ENCODE peak calls at places on chromosomes 2 and 18, in ten cellular contexts. Z is astrocyte, W is H9, N is colonic mucosa, K is MM.1S, V is PC-3, Q is GM23248, B is fibroblast of lung, J is GM12878, T is mesendoderm. I is an unnamed sample.

GRCh38 chr2:157825885-157826284 is 50.2 kb downstream of the ACVR1 start:
- DNase-seq in Z (no peak), W (no peak), N (no peak), K (no peak), V (peak; percentile 78), Q (peak; percentile 91), B (peak; percentile 64), J (no peak), T (no peak), I (peak; percentile 98)

GRCh38 chr2:237137626-237138323 is 52.1 kb downstream of the COPS8 start:
- DNase-seq in Z (no peak), W (peak; percentile 10), N (no peak), K (no peak), V (no peak), Q (no peak), B (no peak), J (no peak), T (no peak), I (no peak)

GRCh38 chr2:216467845-216468244 is 30.8 kb upstream of the RPL37A start:
- DNase-seq in Z (no peak), W (no peak), N (no peak), K (no peak), V (no peak), Q (no peak), B (no peak), J (no peak), T (no peak), I (no peak)

GRCh38 chr18:336753-337152 is 68.9 kb upstream of the THOC1 start:
- DNase-seq in Z (no peak), W (no peak), N (no peak), K (no peak), V (no peak), Q (no peak), B (no peak), J (no peak), T (no peak), I (no peak)

GRCh38 chr2:173983414-173983871 is 18.3 kb upstream of the SP3 start:
- DNase-seq in Z (no peak), W (no peak), N (no peak), K (no peak), V (no peak), Q (peak; percentile 33), B (peak; percentile 71), J (no peak), T (no peak), I (no peak)

GRCh38 chr2:211745295-211746097 is 793.1 kb downstream of the ERBB4 start:
- DNase-seq in Z (peak; percentile 34), W (peak; percentile 73), N (peak; percentile 34), K (peak; percentile 74), V (peak; percentile 75), Q (peak; percentile 75), B (peak; percentile 53), J (no peak), T (peak; percentile 87), I (peak; percentile 40)

GRCh38 chr2:33597026-33597425 is 2.1 kb downstream of the FAM98A start:
- DNase-seq in Z (no peak), W (no peak), N (no peak), K (no peak), V (no peak), Q (no peak), B (no peak), J (no peak), T (no peak), I (no peak)

GRCh38 chr2:29920631-29921559 is 491 bp downstream of the ALK start:
- DNase-seq in Z (peak; percentile 13), W (peak; percentile 43), N (no peak), K (peak; percentile 14), V (peak; percentile 35), Q (peak; percentile 57), B (peak; percentile 1), J (no peak), T (peak; percentile 51), I (peak; percentile 45)

GRCh38 chr2:222608081-222608480 is 47.8 kb downstream of the FARSB start:
- DNase-seq in Z (no peak), W (no peak), N (no peak), K (no peak), V (no peak), Q (no peak), B (no peak), J (no peak), T (no peak), I (no peak)

GRCh38 chr2:241976296-241976695 is 106.8 kb downstream of the RTP5 start:
- DNase-seq in Z (no peak), W (no peak), N (no peak), K (no peak), V (no peak), Q (no peak), B (no peak), J (no peak), T (no peak), I (no peak)

GRCh38 chr2:174959787-174960186 is 45.4 kb downstream of the CHN1 start:
- DNase-seq in Z (no peak), W (no peak), N (no peak), K (no peak), V (no peak), Q (peak; percentile 8), B (no peak), J (no peak), T (no peak), I (no peak)

GRCh38 chr2:121810959-121811853 is 55.8 kb downstream of the TSN start:
- DNase-seq in Z (peak; percentile 37), W (peak; percentile 74), N (peak; percentile 30), K (peak; percentile 54), V (peak; percentile 79), Q (peak; percentile 84), B (peak; percentile 63), J (no peak), T (peak; percentile 85), I (peak; percentile 33)

GRCh38 chr2:158724803-158725271 is 70.3 kb upstream of the DAPL1 start:
- DNase-seq in Z (no peak), W (no peak), N (no peak), K (no peak), V (peak; percentile 93), Q (no peak), B (peak; percentile 12), J (no peak), T (no peak), I (no peak)

GRCh38 chr2:1910562-1911256 is 166.4 kb upstream of the PXDN start:
- DNase-seq in Z (no peak), W (no peak), N (no peak), K (no peak), V (no peak), Q (peak; percentile 6), B (no peak), J (no peak), T (peak; percentile 43), I (no peak)

GRCh38 chr18:12458761-12459160 is 51.0 kb downstream of the PRELID3A start:
- DNase-seq in Z (no peak), W (no peak), N (no peak), K (no peak), V (no peak), Q (no peak), B (no peak), J (no peak), T (no peak), I (no peak)

GRCh38 chr2:72864500-72864899 is 22.7 kb upstream of the SPR start:
- DNase-seq in Z (peak; percentile 72), W (no peak), N (no peak), K (peak; percentile 80), V (peak; percentile 84), Q (peak; percentile 84), B (peak; percentile 27), J (no peak), T (no peak), I (no peak)

GRCh38 chr2:42958036-42958370 is 165.6 kb upstream of the HAAO start:
- DNase-seq in Z (no peak), W (no peak), N (no peak), K (no peak), V (no peak), Q (no peak), B (no peak), J (no peak), T (no peak), I (no peak)
- H3K9ac ChIP-seq in Z (no peak overlapping the region), W (no peak overlapping the region), N (no peak overlapping the region), K (no peak overlapping the region), V (no peak overlapping the region), Q (no peak overlapping the region), B (no peak overlapping the region), J (no peak overlapping the region), T (no peak overlapping the region), I (no peak overlapping the region)

DNA sequence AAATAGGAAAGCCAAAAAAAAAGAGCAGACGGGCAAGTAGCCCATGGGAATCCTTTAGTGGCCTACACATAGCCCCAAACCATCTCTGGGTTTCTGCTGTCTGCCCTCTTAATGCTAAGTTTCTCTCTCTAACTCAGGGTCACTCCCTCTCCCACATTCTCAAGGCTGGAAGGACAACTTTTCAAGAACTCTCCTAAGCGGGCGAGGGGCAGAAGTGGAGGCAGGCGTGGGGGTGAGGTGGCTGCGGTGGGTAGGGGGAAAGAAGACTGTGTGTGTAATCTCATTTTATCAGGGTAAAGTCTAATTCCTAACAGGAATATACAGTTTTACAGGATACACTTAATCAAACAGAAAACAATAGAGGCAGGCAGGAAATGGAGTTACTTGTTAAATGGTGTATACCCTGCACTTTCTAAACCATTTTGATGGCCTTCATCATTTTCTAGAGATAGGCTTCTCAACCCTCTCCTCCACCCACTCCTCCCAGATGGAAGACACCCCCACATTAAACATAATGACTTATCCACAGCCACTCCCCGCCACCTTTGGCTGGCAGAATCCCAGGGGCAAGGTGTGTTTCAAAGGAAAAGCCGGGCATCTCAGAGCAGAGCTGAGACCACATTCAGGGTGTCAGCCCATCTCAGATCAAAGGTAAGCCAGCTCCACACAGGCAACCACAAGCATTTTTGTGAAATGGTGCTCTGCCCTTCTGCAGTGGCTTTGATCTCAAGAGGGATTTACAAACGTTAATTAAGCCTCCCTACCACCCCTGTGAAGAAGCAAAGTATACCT is 6.8 kb downstream of the SMAD7 start:
- DNase-seq in Z (no peak), W (no peak), N (peak; percentile 46), K (peak; percentile 72), V (no peak), Q (peak; percentile 7), B (no peak), J (no peak), T (no peak), I (no peak)
- H3K9ac ChIP-seq in Z (peak overlapping the region; percentile 97), W (no peak overlapping the region), N (peak overlapping the region; percentile 20), K (peak overlapping the region; percentile 95), V (no peak overlapping the region), Q (peak overlapping the region; percentile 59), B (no peak overlapping the region), J (no peak overlapping the region), T (peak overlapping the region; percentile 35), I (no peak overlapping the region)

GRCh38 chr2:194054262-194054767 is 1602.7 kb upstream of the SLC39A10 start:
- DNase-seq in Z (no peak), W (no peak), N (no peak), K (no peak), V (no peak), Q (no peak), B (no peak), J (no peak), T (no peak), I (no peak)
- H3K9ac ChIP-seq in Z (no peak overlapping the region), W (no peak overlapping the region), N (no peak overlapping the region), K (no peak overlapping the region), V (no peak overlapping the region), Q (no peak overlapping the region), B (no peak overlapping the region), J (no peak overlapping the region), T (no peak overlapping the region), I (no peak overlapping the region)

DNA sequence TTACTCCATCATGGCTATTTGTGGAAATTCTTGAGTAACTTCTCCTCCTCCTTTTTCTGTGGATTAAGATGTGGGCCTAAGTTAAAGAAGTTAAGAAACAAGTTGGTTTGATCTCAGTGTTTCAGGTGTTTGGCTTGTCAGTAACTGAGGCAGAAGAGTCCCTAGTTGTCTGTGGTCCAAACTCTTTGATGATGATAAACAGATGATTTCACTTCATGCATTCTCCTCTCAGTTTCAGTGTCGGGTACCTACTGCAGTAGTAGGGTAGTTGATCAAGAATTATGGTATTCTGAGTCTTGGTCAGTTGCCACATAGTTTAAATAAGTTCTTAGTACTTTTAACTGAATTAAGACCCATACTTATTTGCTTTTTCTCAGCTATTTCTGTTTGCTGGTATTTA is 85.6 kb downstream of the NCOA1 start:
- DNase-seq in Z (no peak), W (no peak), N (no peak), K (no peak), V (no peak), Q (no peak), B (no peak), J (peak; percentile 66), T (no peak), I (no peak)
- H3K9ac ChIP-seq in Z (no peak overlapping the region), W (no peak overlapping the region), N (no peak overlapping the region), K (no peak overlapping the region), V (no peak overlapping the region), Q (no peak overlapping the region), B (no peak overlapping the region), J (no peak overlapping the region), T (no peak overlapping the region), I (no peak overlapping the region)